ENCODE peak calls at places on chromosomes 11 and 22, in eight cellular contexts. One of them, this sample, is unnamed.

GRCh38 chr11:47393163-47394049 is 15.0 kb upstream of the SLC39A13 start:
- DNase-seq in heart left ventricle: no peak
- DNase-seq in mesenchymal stem cell: peak; percentile 82
- DNase-seq in endodermal cell: no peak
- DNase-seq in sigmoid colon: peak; percentile 78
- DNase-seq in hepatocyte: peak; percentile 40
- DNase-seq in HCT116: no peak
- DNase-seq in pancreas: no peak
- DNase-seq in this sample: no peak

GRCh38 chr22:33886696-33887095 is 33.6 kb downstream of the LARGE1 start:
- DNase-seq in hepatocyte: no peak
- DNase-seq in HCT116: no peak
- DNase-seq in pancreas: no peak
- DNase-seq in endodermal cell: no peak
- DNase-seq in sigmoid colon: no peak
- DNase-seq in mesenchymal stem cell: no peak
- DNase-seq in heart left ventricle: no peak
- DNase-seq in this sample: no peak

GRCh38 chr11:76579047-76579751 is 91.3 kb downstream of the LRRC32 start:
- DNase-seq in hepatocyte: peak; percentile 48
- DNase-seq in HCT116: no peak
- DNase-seq in mesenchymal stem cell: peak; percentile 81
- DNase-seq in sigmoid colon: no peak
- DNase-seq in heart left ventricle: peak; percentile 82
- DNase-seq in endodermal cell: peak; percentile 69
- DNase-seq in pancreas: no peak
- DNase-seq in this sample: no peak

GRCh38 chr22:33781396-33781795 is 138.9 kb downstream of the LARGE1 start:
- DNase-seq in hepatocyte: peak; percentile 22
- DNase-seq in mesenchymal stem cell: peak; percentile 51
- DNase-seq in pancreas: no peak
- DNase-seq in endodermal cell: no peak
- DNase-seq in sigmoid colon: no peak
- DNase-seq in HCT116: no peak
- DNase-seq in heart left ventricle: no peak
- DNase-seq in this sample: no peak

GRCh38 chr11:76694664-76695063 is 24.1 kb upstream of the LRRC32 start:
- DNase-seq in hepatocyte: no peak
- DNase-seq in endodermal cell: no peak
- DNase-seq in sigmoid colon: no peak
- DNase-seq in HCT116: no peak
- DNase-seq in heart left ventricle: no peak
- DNase-seq in mesenchymal stem cell: peak; percentile 50
- DNase-seq in pancreas: no peak
- DNase-seq in this sample: no peak

GRCh38 chr11:2271077-2271326 is 614 bp upstream of the ASCL2 start:
- DNase-seq in sigmoid colon: peak; percentile 62
- DNase-seq in heart left ventricle: peak; percentile 79
- DNase-seq in HCT116: no peak
- DNase-seq in mesenchymal stem cell: no peak
- DNase-seq in hepatocyte: peak; percentile 39
- DNase-seq in endodermal cell: no peak
- DNase-seq in pancreas: no peak
- DNase-seq in this sample: peak; percentile 49

GRCh38 chr22:42360348-42360747 is 71.9 kb downstream of the NFAM1 start:
- DNase-seq in endodermal cell: no peak
- DNase-seq in mesenchymal stem cell: no peak
- DNase-seq in hepatocyte: no peak
- DNase-seq in heart left ventricle: peak; percentile 11
- DNase-seq in pancreas: peak; percentile 64
- DNase-seq in HCT116: no peak
- DNase-seq in sigmoid colon: no peak
- DNase-seq in this sample: no peak

GRCh38 chr11:28383471-28383870 is 275.3 kb downstream of the METTL15 start:
- DNase-seq in hepatocyte: no peak
- DNase-seq in heart left ventricle: no peak
- DNase-seq in sigmoid colon: no peak
- DNase-seq in HCT116: no peak
- DNase-seq in endodermal cell: no peak
- DNase-seq in mesenchymal stem cell: peak; percentile 11
- DNase-seq in pancreas: no peak
- DNase-seq in this sample: no peak

GRCh38 chr22:30286813-30287625 is 2.3 kb downstream of the CASTOR1 start:
- DNase-seq in mesenchymal stem cell: peak; percentile 55
- DNase-seq in pancreas: peak; percentile 76
- DNase-seq in hepatocyte: peak; percentile 74
- DNase-seq in heart left ventricle: peak; percentile 91
- DNase-seq in endodermal cell: peak; percentile 97
- DNase-seq in sigmoid colon: peak; percentile 81
- DNase-seq in HCT116: no peak
- DNase-seq in this sample: peak; percentile 64

GRCh38 chr11:36308577-36308976 is 12.5 kb downstream of the PRR5L start:
- DNase-seq in sigmoid colon: no peak
- DNase-seq in endodermal cell: no peak
- DNase-seq in hepatocyte: no peak
- DNase-seq in heart left ventricle: no peak
- DNase-seq in mesenchymal stem cell: no peak
- DNase-seq in pancreas: no peak
- DNase-seq in HCT116: no peak
- DNase-seq in this sample: no peak

GRCh38 chr22:20956258-20957117 is 10.6 kb upstream of the AIFM3 start:
- DNase-seq in endodermal cell: peak; percentile 89
- DNase-seq in pancreas: peak; percentile 45
- DNase-seq in HCT116: peak; percentile 73
- DNase-seq in hepatocyte: peak; percentile 72
- DNase-seq in heart left ventricle: peak; percentile 46
- DNase-seq in mesenchymal stem cell: peak; percentile 50
- DNase-seq in sigmoid colon: no peak
- DNase-seq in this sample: no peak

GRCh38 chr11:133955091-133955846 is 1.5 kb downstream of the IGSF9B start:
- DNase-seq in sigmoid colon: peak; percentile 96
- DNase-seq in hepatocyte: no peak
- DNase-seq in heart left ventricle: peak; percentile 75
- DNase-seq in pancreas: no peak
- DNase-seq in mesenchymal stem cell: no peak
- DNase-seq in HCT116: no peak
- DNase-seq in endodermal cell: peak; percentile 66
- DNase-seq in this sample: no peak

GRCh38 chr11:122731500-122731913 is 76.0 kb downstream of the UBASH3B start:
- DNase-seq in endodermal cell: no peak
- DNase-seq in hepatocyte: no peak
- DNase-seq in sigmoid colon: no peak
- DNase-seq in pancreas: no peak
- DNase-seq in heart left ventricle: no peak
- DNase-seq in HCT116: no peak
- DNase-seq in mesenchymal stem cell: peak; percentile 96
- DNase-seq in this sample: no peak

GRCh38 chr22:40648386-40648785 is 11.9 kb upstream of the MRTFA start:
- DNase-seq in HCT116: no peak
- DNase-seq in heart left ventricle: no peak
- DNase-seq in pancreas: no peak
- DNase-seq in endodermal cell: no peak
- DNase-seq in sigmoid colon: no peak
- DNase-seq in mesenchymal stem cell: no peak
- DNase-seq in hepatocyte: no peak
- DNase-seq in this sample: no peak

GRCh38 chr22:40651563-40652501 is 15.3 kb upstream of the MRTFA start:
- DNase-seq in hepatocyte: peak; percentile 96
- DNase-seq in pancreas: peak; percentile 85
- DNase-seq in endodermal cell: peak; percentile 93
- DNase-seq in mesenchymal stem cell: peak; percentile 100
- DNase-seq in HCT116: peak; percentile 95
- DNase-seq in heart left ventricle: peak; percentile 96
- DNase-seq in sigmoid colon: peak; percentile 99
- DNase-seq in this sample: peak; percentile 98

GRCh38 chr22:40654522-40655167 is 18.1 kb upstream of the MRTFA start:
- DNase-seq in pancreas: peak; percentile 42
- DNase-seq in endodermal cell: peak; percentile 73
- DNase-seq in hepatocyte: peak; percentile 70
- DNase-seq in heart left ventricle: peak; percentile 74
- DNase-seq in sigmoid colon: peak; percentile 76
- DNase-seq in mesenchymal stem cell: peak; percentile 70
- DNase-seq in HCT116: no peak
- DNase-seq in this sample: no peak

GRCh38 chr22:40651057-40651456 is 14.5 kb upstream of the MRTFA start:
- DNase-seq in HCT116: no peak
- DNase-seq in mesenchymal stem cell: no peak
- DNase-seq in heart left ventricle: no peak
- DNase-seq in endodermal cell: no peak
- DNase-seq in pancreas: no peak
- DNase-seq in sigmoid colon: no peak
- DNase-seq in hepatocyte: no peak
- DNase-seq in this sample: no peak

DNA sequence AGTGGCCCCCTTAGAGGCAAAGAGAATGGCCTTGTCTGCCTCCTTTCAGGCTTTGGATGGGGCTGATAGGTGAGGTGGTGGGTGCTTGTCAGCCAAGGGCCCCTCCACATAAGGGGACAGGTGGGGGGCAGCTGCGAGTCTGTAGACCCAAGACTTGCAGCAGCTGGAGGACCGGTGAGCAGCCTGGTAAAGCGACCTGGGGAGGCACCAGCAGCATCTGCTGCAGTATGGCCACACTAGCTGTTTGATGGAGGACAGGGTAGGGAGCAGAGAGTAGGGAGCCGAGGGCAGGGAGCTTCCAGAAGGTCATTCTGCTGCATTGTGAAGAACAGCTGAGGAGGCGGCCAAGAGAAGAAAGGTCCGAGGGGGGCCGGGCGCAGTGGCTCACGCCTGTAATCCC is 16.8 kb upstream of the MRTFA start:
- DNase-seq in pancreas: no peak
- DNase-seq in endodermal cell: peak; percentile 49
- DNase-seq in HCT116: no peak
- DNase-seq in heart left ventricle: no peak
- DNase-seq in hepatocyte: no peak
- DNase-seq in sigmoid colon: no peak
- DNase-seq in mesenchymal stem cell: no peak
- DNase-seq in this sample: no peak
- H3K27ac ChIP-seq in pancreas: no peak overlapping the region
- H3K27ac ChIP-seq in endodermal cell: no peak overlapping the region
- H3K27ac ChIP-seq in HCT116: no peak overlapping the region
- H3K27ac ChIP-seq in heart left ventricle: peak overlapping the region; percentile 97
- H3K27ac ChIP-seq in hepatocyte: no peak overlapping the region
- H3K27ac ChIP-seq in sigmoid colon: peak overlapping the region; percentile 89
- H3K27ac ChIP-seq in mesenchymal stem cell: no peak overlapping the region
- H3K27ac ChIP-seq in this sample: peak overlapping the region; percentile 97

DNA sequence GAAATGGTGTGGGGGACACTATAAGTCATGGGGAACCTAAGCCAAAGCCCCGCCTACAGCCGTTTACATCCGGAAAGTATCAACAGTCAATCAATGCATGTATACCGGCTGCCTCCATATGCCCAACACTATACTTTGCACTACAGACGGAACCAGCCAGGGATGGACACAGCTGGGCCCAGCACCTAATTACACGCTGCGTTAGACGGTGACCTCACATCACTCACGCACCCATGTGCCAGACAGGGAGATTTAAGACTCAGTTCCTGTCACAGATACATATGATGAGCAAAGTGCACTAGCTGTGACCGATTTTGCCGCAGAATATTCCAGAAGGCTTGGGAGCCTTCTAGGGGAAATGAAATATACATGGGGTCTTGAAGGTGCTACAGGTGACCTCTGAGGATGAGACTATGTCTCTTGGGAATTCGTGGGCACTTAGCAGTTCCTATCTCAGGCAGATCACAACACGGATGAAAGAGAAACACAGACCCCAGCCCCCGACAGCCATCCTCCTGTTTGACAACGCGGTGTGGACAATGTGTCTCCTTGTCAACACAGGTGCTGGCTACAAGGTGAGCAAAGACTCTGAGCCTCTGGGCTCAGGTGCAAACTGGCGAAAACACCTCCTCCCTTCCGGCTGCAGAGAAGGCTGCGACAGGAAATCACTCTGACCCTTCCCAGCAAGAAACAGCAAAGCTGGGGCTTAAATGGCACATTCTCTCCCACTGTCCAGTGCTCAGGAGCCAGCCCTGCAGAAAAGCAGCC is 8.0 kb downstream of the AHNAK start:
- DNase-seq in mesenchymal stem cell: no peak
- DNase-seq in heart left ventricle: no peak
- DNase-seq in endodermal cell: no peak
- DNase-seq in hepatocyte: no peak
- DNase-seq in HCT116: no peak
- DNase-seq in pancreas: no peak
- DNase-seq in sigmoid colon: no peak
- DNase-seq in this sample: no peak
- H3K4me3 ChIP-seq in mesenchymal stem cell: peak overlapping the region; percentile 74
- H3K4me3 ChIP-seq in heart left ventricle: peak overlapping the region; percentile 95
- H3K4me3 ChIP-seq in endodermal cell: no peak overlapping the region
- H3K4me3 ChIP-seq in hepatocyte: no peak overlapping the region
- H3K4me3 ChIP-seq in HCT116: peak overlapping the region; percentile 10
- H3K4me3 ChIP-seq in pancreas: no peak overlapping the region
- H3K4me3 ChIP-seq in sigmoid colon: peak overlapping the region; percentile 9
- H3K4me3 ChIP-seq in this sample: no peak overlapping the region

DNA sequence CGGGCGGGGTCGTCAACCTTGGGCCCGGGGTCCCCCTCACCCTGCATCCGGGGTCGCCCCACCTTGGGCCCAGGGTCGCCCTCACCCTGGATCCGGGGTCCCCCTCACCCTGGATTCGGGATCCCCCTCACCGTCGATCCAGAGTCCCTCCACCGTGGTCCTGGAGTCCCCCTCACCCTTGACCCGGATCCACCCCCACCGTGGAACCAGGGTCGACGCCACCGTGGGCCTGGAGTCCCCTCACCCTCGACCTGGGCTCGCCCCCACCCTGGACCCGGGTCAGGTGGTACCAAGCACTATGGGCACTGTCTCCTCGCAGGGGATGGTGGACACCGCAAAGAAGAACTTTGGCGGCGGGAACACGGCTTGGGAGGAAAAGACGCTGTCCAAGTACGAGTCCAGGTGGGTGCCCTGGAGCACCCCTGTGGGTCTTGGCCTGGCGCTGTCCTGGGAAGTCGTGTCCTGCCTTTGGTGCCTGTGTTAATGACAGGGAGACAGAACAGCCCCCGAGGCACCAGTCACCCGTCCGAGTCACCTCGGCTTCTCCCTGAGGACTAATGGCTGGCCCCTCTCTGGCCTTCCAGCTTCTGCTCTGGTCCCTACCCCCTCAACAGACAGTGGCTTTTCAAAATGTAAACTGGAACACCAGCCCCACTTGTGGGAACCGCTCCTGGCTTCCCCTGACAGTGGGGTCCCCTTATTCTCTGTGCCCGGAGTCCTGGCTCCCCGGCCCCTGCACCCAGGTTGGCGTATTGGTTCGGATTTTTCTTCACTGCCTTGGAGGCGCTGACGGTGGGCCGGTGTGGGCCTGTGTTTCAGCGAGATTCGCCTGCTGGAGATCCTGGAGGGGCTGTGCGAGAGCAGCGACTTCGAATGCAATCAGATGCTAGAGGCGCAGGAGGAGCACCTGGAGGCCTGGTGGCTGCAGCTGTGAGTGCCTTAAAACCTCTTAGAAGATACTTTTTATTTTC is 762 bp downstream of the CRELD2 start:
- DNase-seq in sigmoid colon: no peak
- DNase-seq in HCT116: no peak
- DNase-seq in mesenchymal stem cell: no peak
- DNase-seq in endodermal cell: no peak
- DNase-seq in heart left ventricle: no peak
- DNase-seq in pancreas: peak; percentile 35
- DNase-seq in hepatocyte: no peak
- DNase-seq in this sample: peak; percentile 50
- H3K27ac ChIP-seq in sigmoid colon: peak overlapping the region; percentile 97
- H3K27ac ChIP-seq in HCT116: peak overlapping the region; percentile 93
- H3K27ac ChIP-seq in mesenchymal stem cell: no peak overlapping the region
- H3K27ac ChIP-seq in endodermal cell: no peak overlapping the region
- H3K27ac ChIP-seq in heart left ventricle: peak overlapping the region; percentile 97
- H3K27ac ChIP-seq in pancreas: no peak overlapping the region
- H3K27ac ChIP-seq in hepatocyte: no peak overlapping the region
- H3K27ac ChIP-seq in this sample: peak overlapping the region; percentile 75

GRCh38 chr11:32439488-32440210 is 4.3 kb upstream of the WT1 start:
- DNase-seq in pancreas: no peak
- DNase-seq in heart left ventricle: no peak
- DNase-seq in HCT116: no peak
- DNase-seq in hepatocyte: no peak
- DNase-seq in sigmoid colon: no peak
- DNase-seq in mesenchymal stem cell: no peak
- DNase-seq in endodermal cell: peak; percentile 55
- DNase-seq in this sample: no peak
- H3K4me3 ChIP-seq in pancreas: no peak overlapping the region
- H3K4me3 ChIP-seq in heart left ventricle: no peak overlapping the region
- H3K4me3 ChIP-seq in HCT116: no peak overlapping the region
- H3K4me3 ChIP-seq in hepatocyte: no peak overlapping the region
- H3K4me3 ChIP-seq in sigmoid colon: no peak overlapping the region
- H3K4me3 ChIP-seq in mesenchymal stem cell: no peak overlapping the region
- H3K4me3 ChIP-seq in endodermal cell: peak overlapping the region; percentile 68
- H3K4me3 ChIP-seq in this sample: no peak overlapping the region